ENCODE peak calls at places on chromosomes 2 and 18, in four cellular contexts. S is brain microvascular endothelial cell, L is OCI-LY7, M is HFF-Myc. Q is an unnamed sample.

GRCh38 chr2:180823546-180824141 is 156.8 kb upstream of the UBE2E3 start:
- DNase-seq in S (peak; percentile 66), L (no peak), M (no peak), Q (peak; percentile 2)

GRCh38 chr2:12119841-12120240 is 373.4 kb downstream of the LPIN1 start:
- DNase-seq in S (peak; percentile 25), L (no peak), M (no peak), Q (no peak)

GRCh38 chr2:32061973-32062861 is 1.1 kb upstream of the SPAST start:
- DNase-seq in S (peak; percentile 35), L (no peak), M (no peak), Q (peak; percentile 24)

GRCh38 chr18:56286775-56287174 is 351.6 kb downstream of the TXNL1 start:
- DNase-seq in S (peak; percentile 20), L (no peak), M (peak; percentile 12), Q (no peak)

GRCh38 chr2:202037086-202037485 is 3.4 kb downstream of the FZD7 start:
- DNase-seq in S (no peak), L (no peak), M (no peak), Q (no peak)

GRCh38 chr2:48530033-48530804 is at the start of gene STON1:
- DNase-seq in S (no peak), L (no peak), M (no peak), Q (no peak)

GRCh38 chr2:8251291-8251690 is 430.6 kb upstream of the ID2 start:
- DNase-seq in S (no peak), L (no peak), M (no peak), Q (no peak)

GRCh38 chr2:26300234-26300641 is 45.7 kb upstream of the SELENOI start:
- DNase-seq in S (peak; percentile 16), L (no peak), M (no peak), Q (no peak)

GRCh38 chr2:200913654-200914053 is 24.5 kb downstream of the NIF3L1 start:
- DNase-seq in S (peak; percentile 51), L (no peak), M (no peak), Q (no peak)

GRCh38 chr2:204205082-204205481 is 268.5 kb downstream of the ICOS start:
- DNase-seq in S (no peak), L (no peak), M (no peak), Q (no peak)

GRCh38 chr2:236631361-236632291 is 62.0 kb downstream of the ACKR3 start:
- DNase-seq in S (no peak), L (no peak), M (no peak), Q (no peak)

GRCh38 chr2:68521037-68521436 is 53.7 kb downstream of the APLF start:
- DNase-seq in S (no peak), L (no peak), M (no peak), Q (no peak)

GRCh38 chr2:10122500-10123280 is at the start of gene RRM2:
- DNase-seq in S (peak; percentile 93), L (peak; percentile 97), M (peak; percentile 84), Q (peak; percentile 98)

GRCh38 chr2:160741815-160742214 is 248.2 kb upstream of the RBMS1 start:
- DNase-seq in S (no peak), L (no peak), M (no peak), Q (no peak)

GRCh38 chr2:15719566-15720313 is 128.1 kb downstream of the DDX1 start:
- DNase-seq in S (no peak), L (no peak), M (no peak), Q (no peak)

GRCh38 chr2:204486855-204487254 is 58.4 kb upstream of the PARD3B start:
- DNase-seq in S (peak; percentile 37), L (no peak), M (no peak), Q (no peak)

GRCh38 chr2:158723921-158724802 is 71.0 kb upstream of the DAPL1 start:
- DNase-seq in S (no peak), L (no peak), M (no peak), Q (no peak)

GRCh38 chr2:70553334-70553583 is 367 bp downstream of the TGFA start:
- DNase-seq in S (no peak), L (no peak), M (no peak), Q (no peak)

GRCh38 chr2:127085260-127085666 is 21.7 kb downstream of the BIN1 start:
- DNase-seq in S (no peak), L (no peak), M (no peak), Q (peak; percentile 58)

GRCh38 chr2:205758051-205758450 is 75.8 kb downstream of the NRP2 start:
- DNase-seq in S (peak; percentile 90), L (no peak), M (no peak), Q (no peak)

GRCh38 chr2:204853905-204854304 is 308.6 kb downstream of the PARD3B start:
- DNase-seq in S (no peak), L (no peak), M (no peak), Q (no peak)

GRCh38 chr2:20480913-20481312 is 34.0 kb downstream of the RHOB start:
- DNase-seq in S (no peak), L (no peak), M (no peak), Q (no peak)

GRCh38 chr2:177242136-177242987 is 22.2 kb downstream of the NFE2L2 start:
- DNase-seq in S (peak; percentile 74), L (no peak), M (peak; percentile 83), Q (no peak)

GRCh38 chr2:33236457-33236856 is 240.0 kb upstream of the RASGRP3 start:
- DNase-seq in S (no peak), L (no peak), M (peak; percentile 61), Q (no peak)

DNA sequence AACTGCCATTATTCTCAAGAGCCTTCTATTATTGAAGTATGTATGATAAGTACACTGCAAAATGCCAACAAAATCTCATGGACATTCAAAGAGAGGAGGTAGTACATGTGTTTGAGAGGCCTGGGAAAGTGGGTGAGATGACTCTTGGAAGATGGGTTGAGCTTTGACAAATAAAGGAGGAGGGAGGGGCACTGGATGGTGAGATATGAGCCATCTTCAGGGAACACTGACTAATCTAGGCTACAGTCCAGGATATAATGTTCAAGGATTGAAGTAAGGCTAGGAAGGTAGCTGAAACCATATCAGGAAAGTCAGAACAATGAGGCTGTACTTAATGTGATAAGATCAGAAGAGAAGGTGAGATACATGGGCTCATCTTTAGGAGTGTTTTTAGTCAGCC is 559.7 kb downstream of the ZEB2 start:
- DNase-seq in S (no peak), L (no peak), M (no peak), Q (no peak)
- H3K4me3 ChIP-seq in S (no peak overlapping the region), L (no peak overlapping the region), M (no peak overlapping the region), Q (no peak overlapping the region)

DNA sequence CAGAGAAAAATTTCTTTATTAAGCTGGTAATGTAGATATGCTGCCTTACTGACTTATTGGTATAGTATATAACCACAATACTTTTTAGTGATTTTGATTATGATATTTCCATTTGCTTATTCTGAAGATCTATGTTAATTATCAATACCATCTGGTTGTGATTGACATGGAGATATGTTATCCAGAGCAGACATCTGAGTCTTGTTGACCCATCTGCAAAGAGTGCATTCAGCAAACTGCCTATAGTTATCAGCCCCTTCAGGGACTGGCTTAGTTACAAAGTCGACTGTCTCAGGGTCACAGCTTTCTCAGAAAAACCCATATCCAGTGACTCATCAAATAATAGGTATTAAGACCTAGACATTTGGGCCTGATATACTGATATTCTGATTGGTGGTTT is 475.7 kb downstream of the DSC3 start:
- DNase-seq in S (no peak), L (no peak), M (no peak), Q (no peak)
- TF ChIP-seq CTCF in S (no peak), L (no peak), M (no peak), Q (no peak)

GRCh38 chr18:62574776-62575175 is 52.0 kb downstream of the ZCCHC2 start:
- DNase-seq in S (no peak), L (no peak), M (no peak), Q (no peak)

GRCh38 chr18:62577748-62578147 is 54.9 kb downstream of the ZCCHC2 start:
- DNase-seq in S (no peak), L (no peak), M (no peak), Q (no peak)

GRCh38 chr18:62576277-62576676 is 53.5 kb downstream of the ZCCHC2 start:
- DNase-seq in S (no peak), L (no peak), M (no peak), Q (no peak)

GRCh38 chr18:62578980-62579511 is 56.2 kb downstream of the ZCCHC2 start:
- DNase-seq in S (no peak), L (no peak), M (no peak), Q (no peak)

DNA sequence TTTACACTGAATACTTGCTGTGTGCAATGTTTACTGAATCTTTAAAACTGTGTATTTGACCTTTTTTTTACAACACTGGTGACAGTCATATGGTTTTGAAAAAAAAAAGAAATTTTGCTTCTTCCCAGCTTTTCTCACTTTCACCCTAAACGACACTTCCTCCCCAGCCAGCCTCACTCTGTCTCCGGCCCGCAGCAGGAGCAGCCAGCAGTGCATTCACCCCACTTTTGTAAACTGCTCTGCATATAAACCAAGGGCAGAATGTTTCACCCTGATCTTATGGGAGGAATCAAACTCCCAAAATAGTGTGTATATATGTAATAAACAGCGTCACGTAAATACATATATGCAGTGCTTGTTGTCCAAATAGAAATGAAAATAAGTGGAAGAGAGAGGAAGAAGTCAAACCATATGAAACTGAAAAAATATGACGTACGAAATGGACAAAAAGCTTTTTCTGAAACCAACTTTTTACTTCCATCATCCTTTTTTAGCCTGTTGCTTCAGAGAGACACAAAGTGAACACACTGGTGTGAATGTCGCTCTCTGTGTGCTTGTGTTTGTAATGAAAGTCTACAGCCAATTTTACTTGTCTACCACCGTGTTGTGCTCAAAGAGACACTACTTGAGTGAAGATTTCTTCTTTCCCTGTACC is 54.2 kb downstream of the ZCCHC2 start:
- DNase-seq in S (no peak), L (no peak), M (no peak), Q (peak; percentile 59)
- H3K4me3 ChIP-seq in S (no peak overlapping the region), L (no peak overlapping the region), M (no peak overlapping the region), Q (peak overlapping the region; percentile 37)

DNA sequence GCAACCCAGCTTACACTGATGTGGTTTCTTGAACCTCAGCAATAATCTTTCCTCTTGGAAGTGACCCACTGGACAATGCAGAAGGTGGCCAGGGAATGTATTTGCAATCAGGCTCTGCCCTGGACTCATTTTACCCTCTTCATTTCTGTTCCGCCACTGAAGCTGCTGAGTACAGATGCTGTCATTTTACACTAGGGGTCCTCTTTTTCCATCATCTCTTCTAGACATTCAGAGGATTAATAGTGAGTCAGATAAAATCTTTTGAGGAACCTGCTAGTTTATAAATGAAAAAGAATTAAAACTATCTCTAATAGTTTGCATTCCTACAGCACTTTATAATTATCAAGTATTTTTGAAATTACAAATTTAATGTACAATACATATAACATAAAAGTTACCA is 87.9 kb upstream of the PNPT1 start:
- DNase-seq in S (no peak), L (no peak), M (no peak), Q (no peak)
- TF ChIP-seq CTCF in S (peak; percentile 28), L (no peak), M (no peak), Q (no peak)

GRCh38 chr18:54717673-54718435 is 110.4 kb upstream of the RAB27B start:
- DNase-seq in S (no peak), L (peak; percentile 24), M (no peak), Q (peak; percentile 48)
- H3K4me3 ChIP-seq in S (peak overlapping the region; percentile 50), L (no peak overlapping the region), M (no peak overlapping the region), Q (no peak overlapping the region)

DNA sequence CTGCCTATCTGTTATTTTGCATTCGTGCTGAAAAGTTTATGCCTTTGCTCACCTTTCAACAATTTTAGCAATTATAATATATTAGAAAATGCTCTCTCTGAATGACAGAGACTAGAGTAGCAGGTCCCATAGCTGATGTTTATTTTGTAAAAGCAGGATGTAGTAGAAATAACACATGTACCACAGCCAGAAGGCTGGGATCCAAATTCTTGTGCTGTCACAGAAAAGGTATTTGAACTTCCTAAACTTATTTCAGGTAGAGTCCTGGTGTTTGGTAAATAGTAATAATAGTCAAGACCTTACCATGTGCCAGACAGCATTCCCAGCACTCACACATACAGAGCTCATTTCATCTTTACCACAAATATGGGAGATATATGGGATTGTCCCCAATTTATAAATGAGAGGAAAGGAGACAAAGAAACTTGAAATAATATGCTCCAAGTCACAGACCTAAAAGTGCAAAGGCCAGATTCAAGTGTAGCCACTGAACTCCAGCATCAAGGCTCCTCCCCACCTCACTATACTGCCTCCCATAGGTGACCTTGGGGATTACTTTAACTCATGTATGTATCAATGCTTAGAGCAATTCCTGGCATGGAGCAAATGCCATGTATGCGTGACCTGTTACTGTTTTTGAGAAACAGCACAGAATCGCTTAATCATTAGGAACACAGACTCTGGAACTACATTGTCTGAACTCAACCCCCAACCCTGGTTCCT is 284.7 kb upstream of the RAB12 start:
- DNase-seq in S (no peak), L (no peak), M (no peak), Q (no peak)
- TF ChIP-seq CTCF in S (peak; percentile 32), L (peak; percentile 27), M (no peak), Q (no peak)